ENCODE peak calls at places on chromosomes 4 and X, in five cellular contexts. W, C, S, U and D are unnamed samples.

GRCh38 chrX:17616936-17617335 is 120.4 kb upstream of the SCML1 start:
- DNase-seq in W (no peak), C (no peak), S (no peak), U (no peak), D (no peak)

GRCh38 chr4:83780334-83780733 is 244.4 kb downstream of the GPAT3 start:
- DNase-seq in W (no peak), C (no peak), S (no peak), U (no peak), D (no peak)

GRCh38 chr4:72744103-72744725 is 175.2 kb upstream of the ADAMTS3 start:
- DNase-seq in W (no peak), C (no peak), S (no peak), U (no peak), D (no peak)

GRCh38 chrX:153967536-153968214 is 3.9 kb downstream of the HCFC1 start:
- DNase-seq in W (no peak), C (no peak), S (no peak), U (no peak), D (no peak)

GRCh38 chr4:113468165-113469022 is 293.1 kb downstream of the CAMK2D start:
- DNase-seq in W (no peak), C (peak), S (peak), U (no peak), D (no peak)

GRCh38 chrX:2500091-2500680 is 590 bp downstream of the DHRSX start:
- DNase-seq in W (no peak), C (peak), S (peak), U (no peak), D (no peak)

GRCh38 chrX:34503119-34503518 is 154.0 kb downstream of the TMEM47 start:
- DNase-seq in W (no peak), C (no peak), S (no peak), U (no peak), D (no peak)

GRCh38 chr4:181261279-181261678 is 981.9 kb upstream of the TENM3 start:
- DNase-seq in W (no peak), C (no peak), S (no peak), U (no peak), D (no peak)

GRCh38 chrX:134622813-134623185 is 35.5 kb downstream of the PLAC1 start:
- DNase-seq in W (no peak), C (no peak), S (no peak), U (no peak), D (no peak)